ENCODE peak calls at places on chromosomes 4 and X, in five cellular contexts. V, P, W, L and E are unnamed samples.
A peak's percentile ranks its signal among the peaks of the same experiment; 100 is the strongest.

GRCh38 chr4:74631338-74631737 is 163.0 kb downstream of the BTC start:
- DNase-seq in V (no peak), P (no peak), W (no peak), L (peak; percentile 91), E (no peak)

GRCh38 chrX:42603016-42603415 is 174.9 kb downstream of the PPP1R2C start:
- DNase-seq in V (no peak), P (no peak), W (no peak), L (no peak), E (no peak)

GRCh38 chrX:112941209-112941788 is 100.7 kb upstream of the AMOT start:
- DNase-seq in V (no peak), P (peak; percentile 2), W (peak; percentile 1), L (no peak), E (no peak)

GRCh38 chrX:132602701-132603100 is 113.9 kb upstream of the MBNL3 start:
- DNase-seq in V (no peak), P (no peak), W (no peak), L (no peak), E (no peak)

GRCh38 chr4:86898562-86898961 is 6.3 kb upstream of the C4orf36 start:
- DNase-seq in V (no peak), P (no peak), W (peak; percentile 17), L (peak; percentile 48), E (no peak)

GRCh38 chr4:78534286-78534955 is 17.1 kb upstream of the ANXA3 start:
- DNase-seq in V (no peak), P (no peak), W (peak; percentile 28), L (no peak), E (no peak)

GRCh38 chrX:72609313-72609712 is 36.7 kb upstream of the HDAC8 start:
- DNase-seq in V (no peak), P (no peak), W (peak; percentile 6), L (peak; percentile 33), E (no peak)

GRCh38 chr4:158896459-158897238 is 127.8 kb downstream of the FNIP2 start:
- DNase-seq in V (no peak), P (no peak), W (no peak), L (peak; percentile 64), E (no peak)

GRCh38 chr4:52376107-52376704 is 282.9 kb downstream of the USP46 start:
- DNase-seq in V (peak; percentile 32), P (peak; percentile 72), W (peak; percentile 47), L (peak; percentile 67), E (peak; percentile 42)

GRCh38 chrX:84453351-84454246 is 48.7 kb downstream of the HDX start:
- DNase-seq in V (no peak), P (peak; percentile 0), W (no peak), L (no peak), E (no peak)

GRCh38 chr4:26746742-26747351 is 113.8 kb upstream of the STIM2 start:
- DNase-seq in V (no peak), P (no peak), W (no peak), L (no peak), E (no peak)

GRCh38 chrX:130228871-130229270 is 39.8 kb downstream of the ZNF280C start:
- DNase-seq in V (no peak), P (no peak), W (no peak), L (no peak), E (no peak)

GRCh38 chr4:1327526-1328266 is 19.3 kb upstream of the UVSSA start:
- DNase-seq in V (no peak), P (no peak), W (no peak), L (no peak), E (no peak)

GRCh38 chrX:70029790-70030189 is 19.9 kb downstream of the AWAT2 start:
- DNase-seq in V (no peak), P (no peak), W (no peak), L (no peak), E (no peak)

GRCh38 chr4:128600996-128601857 is 208.3 kb upstream of the JADE1 start:
- DNase-seq in V (peak; percentile 77), P (peak; percentile 93), W (peak; percentile 97), L (peak; percentile 99), E (no peak)

GRCh38 chr4:94974773-94975172 is 217.0 kb downstream of the BMPR1B start:
- DNase-seq in V (no peak), P (peak; percentile 60), W (peak; percentile 48), L (peak; percentile 78), E (no peak)

GRCh38 chrX:48468247-48468671 is 1.8 kb downstream of the SLC38A5 start:
- DNase-seq in V (no peak), P (no peak), W (no peak), L (no peak), E (no peak)

GRCh38 chrX:136684120-136684519 is 36.2 kb downstream of the CD40LG start:
- DNase-seq in V (no peak), P (no peak), W (no peak), L (no peak), E (no peak)

GRCh38 chrX:2572740-2573139 is 72.0 kb upstream of the DHRSX start:
- DNase-seq in V (no peak), P (no peak), W (no peak), L (peak; percentile 60), E (no peak)

GRCh38 chrX:44054863-44055601 is 81.8 kb upstream of the NDP start:
- DNase-seq in V (no peak), P (no peak), W (no peak), L (no peak), E (no peak)

GRCh38 chrX:19795289-19795688 is 92.1 kb downstream of the SH3KBP1 start:
- DNase-seq in V (no peak), P (no peak), W (no peak), L (no peak), E (no peak)

GRCh38 chr4:42816864-42817263 is 75.6 kb upstream of the GRXCR1 start:
- DNase-seq in V (no peak), P (no peak), W (no peak), L (no peak), E (no peak)

GRCh38 chr4:40990202-40990898 is 224.0 kb downstream of the APBB2 start:
- DNase-seq in V (no peak), P (peak; percentile 99), W (peak; percentile 97), L (peak; percentile 98), E (no peak)

GRCh38 chr4:86338989-86339388 is 20.9 kb downstream of the MAPK10 start:
- DNase-seq in V (no peak), P (peak; percentile 82), W (peak; percentile 95), L (peak; percentile 96), E (no peak)

GRCh38 chrX:95325185-95325584 is 1359.5 kb upstream of the DIAPH2 start:
- DNase-seq in V (no peak), P (no peak), W (no peak), L (no peak), E (no peak)

GRCh38 chrX:139739138-139739537 is 31.2 kb upstream of the MCF2 start:
- DNase-seq in V (no peak), P (peak; percentile 67), W (peak; percentile 49), L (peak; percentile 73), E (no peak)

GRCh38 chr4:145690610-145691009 is 10.7 kb downstream of the C4orf51 start:
- DNase-seq in V (no peak), P (no peak), W (no peak), L (no peak), E (no peak)

GRCh38 chr4:164529486-164529885 is 224.4 kb upstream of the SMIM31 start:
- DNase-seq in V (no peak), P (no peak), W (no peak), L (no peak), E (no peak)

GRCh38 chrX:154353172-154353843 is 21.1 kb downstream of the FLNA start:
- DNase-seq in V (no peak), P (no peak), W (no peak), L (peak; percentile 0), E (no peak)

GRCh38 chrX:48937065-48937907 is 18.5 kb upstream of the PIM2 start:
- DNase-seq in V (no peak), P (no peak), W (no peak), L (peak; percentile 18), E (no peak)

GRCh38 chr4:33725861-33726260 is 2518.5 kb downstream of the ARAP2 start:
- DNase-seq in V (no peak), P (no peak), W (no peak), L (no peak), E (no peak)

GRCh38 chrX:136780738-136781137 is at the start of gene ARHGEF6:
- DNase-seq in V (no peak), P (no peak), W (no peak), L (peak; percentile 29), E (no peak)

GRCh38 chrX:69362889-69363288 is 141.2 kb upstream of the NALF2 start:
- DNase-seq in V (peak; percentile 42), P (peak; percentile 86), W (no peak), L (no peak), E (no peak)

GRCh38 chr4:15737255-15737654 is 34.4 kb downstream of the BST1 start:
- DNase-seq in V (no peak), P (no peak), W (no peak), L (no peak), E (no peak)
- TF ChIP-seq CTCF in V (no peak), P (no peak), W (no peak), L (no peak), E (no peak)

GRCh38 chrX:115946059-115946458 is 224.5 kb upstream of the AGTR2 start:
- DNase-seq in V (no peak), P (no peak), W (no peak), L (no peak), E (no peak)

GRCh38 chrX:115948018-115948923 is 222.3 kb upstream of the AGTR2 start:
- DNase-seq in V (no peak), P (no peak), W (peak; percentile 8), L (no peak), E (no peak)

GRCh38 chrX:115952417-115953092 is 218.0 kb upstream of the AGTR2 start:
- DNase-seq in V (no peak), P (no peak), W (no peak), L (no peak), E (no peak)

GRCh38 chrX:115949900-115950822 is 220.4 kb upstream of the AGTR2 start:
- DNase-seq in V (peak; percentile 62), P (no peak), W (no peak), L (no peak), E (no peak)
- TF ChIP-seq CTCF in V (no peak), P (no peak), W (peak; percentile 4), L (no peak), E (no peak)

DNA sequence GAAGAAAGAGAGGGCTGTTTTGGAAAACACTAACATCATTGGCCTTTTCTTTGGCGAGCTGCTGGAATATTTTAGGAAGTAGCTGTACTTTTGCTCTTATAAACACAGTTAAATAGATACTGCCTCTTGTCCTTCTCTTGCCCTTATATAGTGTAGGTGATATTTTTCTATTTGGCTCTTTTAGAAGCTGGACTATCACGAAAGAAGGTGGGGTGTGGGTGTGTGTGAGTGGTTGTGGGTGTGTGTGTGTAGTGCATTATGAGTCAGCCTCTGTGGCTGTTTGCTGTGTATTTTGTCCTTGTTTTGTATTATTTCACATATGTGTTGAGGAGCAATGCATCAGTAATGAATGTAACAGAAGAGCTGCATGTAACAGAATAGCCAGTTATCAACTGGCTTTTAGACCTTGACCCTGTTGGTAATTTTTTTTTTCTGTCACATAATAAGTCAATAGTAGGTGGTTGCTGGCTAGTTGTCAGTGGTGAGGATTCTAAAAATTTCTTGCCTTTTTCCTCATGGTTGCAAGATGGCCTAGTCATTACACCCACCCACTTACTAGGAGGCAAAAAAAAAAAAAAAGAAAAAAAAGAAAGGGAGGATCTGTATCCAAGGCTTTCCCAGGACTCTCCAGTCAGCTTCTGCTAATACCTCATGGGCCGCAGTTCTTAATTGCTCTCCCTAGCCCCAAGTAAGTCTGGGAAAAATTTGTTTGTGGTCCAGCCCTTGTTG is 23.8 kb downstream of the ARHGAP10 start:
- DNase-seq in V (no peak), P (peak; percentile 61), W (peak; percentile 83), L (peak; percentile 65), E (no peak)
- TF ChIP-seq CTCF in V (no peak), P (no peak), W (no peak), L (no peak), E (no peak)

GRCh38 chr4:107046261-107046660 is 10.1 kb upstream of the DKK2 start:
- DNase-seq in V (no peak), P (no peak), W (no peak), L (no peak), E (no peak)

GRCh38 chr4:107044170-107044569 is 8.1 kb upstream of the DKK2 start:
- DNase-seq in V (no peak), P (no peak), W (no peak), L (peak; percentile 48), E (peak; percentile 7)
- TF ChIP-seq CTCF in V (no peak), P (peak; percentile 48), W (peak; percentile 16), L (peak; percentile 33), E (peak; percentile 46)